ENCODE peak calls at places on chromosomes 1 and 21, in ten cellular contexts. H is heart left ventricle, D is tibial artery, O is adrenal gland, E is colonic mucosa, A is neural progenitor cell, V is left ventricle myocardium inferior, M is body of pancreas, F is RWPE2, Z is cardiac muscle cell. S is an unnamed sample. For H3K27me3 and H3K36me3, the result is how much of the 10 kb centered on the place peaks cover.

GRCh38 chr1:119987112-119987511 is 82.3 kb downstream of the NOTCH2 start:
- DNase-seq in Z (no peak), O (no peak), F (no peak), V (no peak), A (no peak), E (no peak), H (no peak), D (no peak), M (no peak), S (no peak)

GRCh38 chr1:218330043-218330623 is 15.0 kb upstream of the TGFB2 start:
- DNase-seq in O (no peak), M (no peak), H (no peak), E (no peak), A (peak), D (no peak), F (no peak), Z (peak), V (no peak), S (no peak)

GRCh38 chr1:151472852-151473731 is 13.8 kb upstream of the POGZ start:
- DNase-seq in V (peak), Z (peak), F (no peak), O (peak), M (peak), A (peak), D (peak), E (peak), H (peak), S (peak)

GRCh38 chr1:15351301-15351700 is 58.4 kb upstream of the EFHD2 start:
- DNase-seq in H (no peak), F (no peak), E (peak), V (no peak), M (no peak), Z (no peak), D (no peak), A (no peak), O (no peak), S (no peak)

GRCh38 chr21:22691643-22692042 is 1693.4 kb downstream of the NCAM2 start:
- DNase-seq in H (no peak), E (no peak), F (no peak), Z (no peak), A (no peak), V (no peak), D (no peak), O (no peak), M (no peak), S (no peak)

GRCh38 chr1:240092301-240093119 is 827 bp downstream of the FMN2 start:
- DNase-seq in E (peak), D (no peak), M (no peak), Z (peak), O (peak), F (peak), V (no peak), H (peak), A (peak), S (no peak)

GRCh38 chr1:65020774-65021173 is 54.4 kb upstream of the JAK1 start:
- DNase-seq in H (no peak), O (no peak), D (no peak), M (no peak), Z (no peak), F (no peak), E (no peak), A (peak), V (no peak), S (no peak)

GRCh38 chr1:160428655-160429054 is 28.3 kb downstream of the VANGL2 start:
- DNase-seq in Z (peak), F (no peak), V (no peak), M (peak), D (no peak), E (peak), A (peak), H (no peak), O (no peak), S (no peak)

GRCh38 chr21:45736705-45737484 is 93.4 kb downstream of the PCBP3 start:
- DNase-seq in Z (no peak), H (no peak), E (no peak), M (no peak), D (no peak), O (no peak), F (no peak), A (no peak), V (no peak), S (no peak)

GRCh38 chr1:67978988-67979516 is 71.4 kb downstream of the DIRAS3 start:
- DNase-seq in V (no peak), F (no peak), D (no peak), Z (no peak), A (no peak), O (no peak), H (no peak), M (no peak), E (no peak), S (no peak)

GRCh38 chr21:38293765-38294164 is 37.0 kb downstream of the KCNJ15 start:
- DNase-seq in A (no peak), F (no peak), O (peak), Z (no peak), M (no peak), H (no peak), D (no peak), E (peak), V (no peak), S (no peak)

GRCh38 chr1:223492044-223492443 is 98.8 kb downstream of the CCDC185 start:
- DNase-seq in Z (no peak), A (no peak), V (no peak), F (no peak), D (no peak), H (no peak), O (no peak), M (no peak), E (no peak), S (peak)

GRCh38 chr1:116906812-116907211 is 2.9 kb upstream of the PTGFRN start:
- DNase-seq in E (no peak), M (no peak), H (no peak), D (no peak), Z (no peak), V (no peak), O (no peak), F (peak), A (no peak), S (no peak)

GRCh38 chr1:186949173-186949572 is 120.4 kb downstream of the PLA2G4A start:
- DNase-seq in A (no peak), Z (no peak), O (no peak), F (no peak), M (no peak), D (no peak), E (no peak), H (no peak), V (no peak), S (no peak)

GRCh38 chr21:42623684-42624083 is 29.7 kb upstream of the PDE9A start:
- DNase-seq in Z (no peak), V (no peak), E (no peak), A (no peak), H (no peak), F (peak), M (no peak), D (no peak), O (no peak), S (no peak)
- H3K27me3 ChIP-seq in Z (under half), V (half or more), E (under half), A (under half), H (under half), F (under half), M (under half), D (under half), O (under half), S (under half)

DNA sequence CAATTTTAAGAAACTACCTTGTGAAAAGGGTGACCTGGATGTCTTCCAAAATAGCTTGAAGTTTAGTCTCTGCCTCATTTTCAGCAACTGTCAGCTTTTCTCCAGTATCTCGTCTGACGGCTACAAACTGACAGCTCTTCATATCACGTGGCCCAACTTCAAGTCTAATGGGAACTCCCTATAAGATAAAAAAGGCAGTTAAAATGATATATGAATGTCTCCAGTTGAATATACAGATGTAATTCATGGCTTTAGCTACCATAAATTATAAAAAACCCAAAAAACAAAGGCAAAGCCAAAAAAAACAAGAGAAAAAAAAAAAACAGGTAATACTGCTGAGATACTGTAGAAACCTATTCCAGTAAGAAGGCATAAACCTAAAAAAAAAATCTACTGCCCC is 44.9 kb upstream of the SLC30A10 start:
- DNase-seq in F (no peak), E (no peak), Z (no peak), V (no peak), A (no peak), D (no peak), O (no peak), H (no peak), M (no peak), S (no peak)
- H3K36me3 ChIP-seq in F (under half), E (under half), Z (under half), V (half or more), A (under half), D (half or more), O (under half), H (half or more), M (under half), S (under half)

GRCh38 chr1:230160957-230161771 is 94.1 kb downstream of the GALNT2 start:
- DNase-seq in V (no peak), E (no peak), Z (no peak), M (no peak), O (no peak), D (no peak), A (no peak), H (no peak), F (no peak), S (no peak)

GRCh38 chr1:230163205-230163604 is 96.2 kb downstream of the GALNT2 start:
- DNase-seq in H (no peak), A (no peak), O (no peak), E (no peak), F (no peak), D (no peak), Z (no peak), M (no peak), V (no peak), S (no peak)

GRCh38 chr1:230166366-230167132 is 99.5 kb downstream of the GALNT2 start:
- DNase-seq in E (no peak), D (no peak), Z (no peak), M (no peak), O (no peak), V (no peak), H (no peak), A (no peak), F (no peak), S (no peak)

GRCh38 chr1:230165526-230165925 is 98.5 kb downstream of the GALNT2 start:
- DNase-seq in O (no peak), A (no peak), D (no peak), M (peak), F (no peak), E (no peak), V (no peak), H (no peak), Z (no peak), S (no peak)

GRCh38 chr1:230163719-230164118 is 96.7 kb downstream of the GALNT2 start:
- DNase-seq in V (no peak), F (no peak), A (no peak), Z (no peak), E (no peak), O (no peak), D (no peak), H (no peak), M (no peak), S (no peak)
- TF ChIP-seq CTCF in V (no peak), F (no peak), A (no peak), Z (no peak), E (no peak), O (no peak), D (no peak), H (no peak), M (no peak), S (no peak)

GRCh38 chr1:3037281-3038040 is 16.2 kb downstream of the ACTRT2 start:
- DNase-seq in M (no peak), H (peak), F (peak), D (no peak), O (no peak), E (no peak), V (no peak), A (no peak), Z (no peak), S (no peak)

GRCh38 chr1:3035871-3036645 is 14.8 kb downstream of the ACTRT2 start:
- DNase-seq in Z (no peak), H (peak), F (no peak), V (no peak), A (no peak), E (no peak), M (no peak), O (no peak), D (no peak), S (no peak)

GRCh38 chr1:3038113-3038551 is 16.9 kb downstream of the ACTRT2 start:
- DNase-seq in M (peak), E (no peak), V (no peak), H (peak), A (no peak), Z (no peak), D (no peak), O (no peak), F (peak), S (no peak)

GRCh38 chr1:3034728-3035610 is 13.7 kb downstream of the ACTRT2 start:
- DNase-seq in E (no peak), A (no peak), Z (no peak), V (no peak), F (no peak), D (peak), O (no peak), M (no peak), H (peak), S (no peak)

GRCh38 chr1:3036646-3037280 is 15.5 kb downstream of the ACTRT2 start:
- DNase-seq in H (peak), Z (no peak), V (no peak), D (no peak), F (peak), E (no peak), M (no peak), O (no peak), A (no peak), S (no peak)
- H3K27me3 ChIP-seq in H (under half), Z (under half), V (half or more), D (under half), F (under half), E (under half), M (under half), O (under half), A (under half), S (under half)

GRCh38 chr1:13779930-13780329 is 79.9 kb downstream of the PRDM2 start:
- DNase-seq in V (no peak), H (no peak), F (no peak), E (no peak), Z (no peak), M (no peak), O (no peak), D (no peak), A (no peak), S (no peak)

GRCh38 chr1:13781907-13782633 is 82.1 kb downstream of the PRDM2 start:
- DNase-seq in F (no peak), E (no peak), A (no peak), V (no peak), O (no peak), Z (no peak), M (no peak), H (no peak), D (no peak), S (no peak)

GRCh38 chr1:13781228-13781627 is 81.2 kb downstream of the PRDM2 start:
- DNase-seq in E (no peak), F (no peak), Z (no peak), A (no peak), V (no peak), M (no peak), O (no peak), H (no peak), D (no peak), S (no peak)

GRCh38 chr1:13782634-13782995 is 82.6 kb downstream of the PRDM2 start:
- DNase-seq in Z (no peak), A (no peak), E (no peak), H (no peak), V (no peak), F (no peak), O (no peak), M (no peak), D (no peak), S (no peak)

DNA sequence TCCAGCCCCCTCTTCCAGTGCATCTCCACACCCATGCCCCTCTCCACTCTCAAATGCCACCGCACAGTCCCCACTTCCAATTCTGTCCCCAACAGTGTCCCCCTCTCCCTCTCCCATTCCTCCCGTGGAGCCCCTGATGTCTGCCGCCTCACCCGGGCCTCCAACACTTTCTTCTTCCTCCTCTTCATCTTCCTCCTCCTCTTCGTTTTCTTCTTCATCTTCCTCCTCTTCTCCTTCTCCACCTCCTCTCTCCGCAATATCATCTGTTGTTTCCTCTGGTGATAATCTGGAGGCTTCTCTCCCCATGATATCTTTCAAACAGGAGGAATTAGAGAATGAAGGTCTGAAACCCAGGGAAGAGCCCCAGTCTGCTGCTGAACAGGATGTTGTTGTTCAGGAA is 80.8 kb downstream of the PRDM2 start:
- DNase-seq in Z (no peak), E (no peak), H (no peak), O (no peak), F (no peak), M (no peak), A (no peak), V (no peak), D (no peak), S (no peak)
- H3K36me3 ChIP-seq in Z (under half), E (under half), H (half or more), O (under half), F (half or more), M (under half), A (under half), V (half or more), D (under half), S (under half)

DNA sequence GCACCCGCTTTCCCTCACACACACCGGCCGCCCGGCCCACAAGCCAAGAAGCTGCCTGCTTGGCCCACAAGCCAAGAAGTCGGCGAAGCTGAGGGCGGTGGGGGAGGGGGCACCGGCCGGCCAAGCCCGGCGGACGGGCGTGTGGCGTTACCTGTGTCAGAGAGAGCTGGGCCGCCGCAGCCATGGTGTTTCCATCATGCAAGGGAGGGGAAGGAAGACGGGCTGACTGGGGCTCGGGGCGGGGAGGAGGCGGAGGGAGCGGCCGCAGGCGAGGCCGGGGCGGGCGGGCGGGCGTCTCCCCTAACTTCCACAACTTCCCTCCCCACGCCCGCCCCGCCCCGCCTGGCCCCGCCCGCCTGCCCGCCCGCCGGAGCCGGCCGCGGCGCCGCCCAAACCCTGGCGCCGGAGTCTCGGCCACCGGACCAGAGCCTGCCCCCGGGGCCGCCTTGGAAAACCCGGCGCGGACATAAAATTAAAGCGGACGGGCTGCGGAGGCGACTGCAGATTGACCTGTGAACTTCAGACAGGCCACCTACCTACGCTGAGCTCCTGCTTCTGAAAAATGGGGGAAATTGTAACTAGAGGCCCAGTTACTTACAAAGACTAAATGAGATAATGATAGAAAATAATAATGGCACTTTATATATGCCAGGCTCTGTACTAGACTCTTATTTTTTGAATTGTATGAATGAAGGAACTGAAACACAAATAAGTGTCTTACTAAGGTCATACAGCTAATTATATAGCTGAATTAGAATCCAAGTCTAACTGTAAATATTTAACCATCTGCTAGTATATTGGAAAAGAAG is at the start of gene EPS15:
- DNase-seq in D (peak), A (peak), F (peak), M (peak), V (peak), E (peak), H (peak), Z (peak), O (peak), S (peak)
- TF ChIP-seq CTCF in D (no peak), A (no peak), F (peak), M (no peak), V (no peak), E (no peak), H (no peak), Z (no peak), O (no peak), S (no peak)

DNA sequence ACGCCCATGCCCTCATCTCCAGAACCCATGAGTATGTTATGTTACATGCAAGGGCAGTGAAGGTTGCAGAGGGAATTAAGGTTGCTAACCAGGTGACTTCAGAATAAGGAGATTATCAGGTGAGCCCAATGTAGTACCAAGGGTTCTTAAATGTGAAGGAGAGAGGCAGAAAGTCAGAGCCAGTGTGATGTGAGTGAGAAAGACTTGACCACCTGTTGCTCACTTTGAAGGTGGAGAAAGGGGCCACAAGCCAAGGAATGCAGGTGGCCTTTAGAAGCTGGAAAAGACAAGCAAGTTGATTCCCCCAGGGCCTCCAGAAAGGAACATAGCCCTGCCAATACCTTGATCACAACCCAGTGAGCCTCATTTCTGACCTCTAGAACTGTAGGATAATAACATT is 84.7 kb upstream of the CLDN14 start:
- DNase-seq in O (no peak), A (no peak), E (no peak), H (no peak), Z (no peak), F (no peak), V (no peak), D (no peak), M (no peak), S (no peak)
- H3K27me3 ChIP-seq in O (under half), A (under half), E (under half), H (under half), Z (under half), F (under half), V (half or more), D (under half), M (under half), S (under half)